ENCODE peak calls at places on chromosomes 13 and 19, in nine cellular contexts. One of them, this sample, is unnamed.

GRCh38 chr13:98344392-98344791 is 167.3 kb upstream of the RNF113B start:
- DNase-seq in right lobe of liver: no peak
- DNase-seq in A549: no peak
- DNase-seq in breast epithelium: no peak
- DNase-seq in heart left ventricle: no peak
- DNase-seq in stomach: no peak
- DNase-seq in GM12891: no peak
- DNase-seq in IMR-90: no peak
- DNase-seq in body of pancreas: no peak
- DNase-seq in this sample: no peak

GRCh38 chr13:107375701-107376350 is 807.9 kb upstream of the ARGLU1 start:
- DNase-seq in right lobe of liver: no peak
- DNase-seq in A549: no peak
- DNase-seq in breast epithelium: no peak
- DNase-seq in heart left ventricle: no peak
- DNase-seq in stomach: no peak
- DNase-seq in GM12891: no peak
- DNase-seq in IMR-90: no peak
- DNase-seq in body of pancreas: no peak
- DNase-seq in this sample: no peak

GRCh38 chr13:31067416-31068118 is 94.1 kb downstream of the HSPH1 start:
- DNase-seq in right lobe of liver: no peak
- DNase-seq in A549: peak; percentile 38
- DNase-seq in breast epithelium: no peak
- DNase-seq in heart left ventricle: no peak
- DNase-seq in stomach: no peak
- DNase-seq in GM12891: no peak
- DNase-seq in IMR-90: peak; percentile 78
- DNase-seq in body of pancreas: no peak
- DNase-seq in this sample: no peak

GRCh38 chr19:18781885-18782527 is 9.1 kb downstream of the COMP start:
- DNase-seq in right lobe of liver: no peak
- DNase-seq in A549: no peak
- DNase-seq in breast epithelium: no peak
- DNase-seq in heart left ventricle: no peak
- DNase-seq in stomach: no peak
- DNase-seq in GM12891: no peak
- DNase-seq in IMR-90: no peak
- DNase-seq in body of pancreas: no peak
- DNase-seq in this sample: no peak

GRCh38 chr19:30070970-30071632 is 129.1 kb downstream of the URI1 start:
- DNase-seq in right lobe of liver: peak; percentile 53
- DNase-seq in A549: no peak
- DNase-seq in breast epithelium: no peak
- DNase-seq in heart left ventricle: peak; percentile 47
- DNase-seq in stomach: no peak
- DNase-seq in GM12891: no peak
- DNase-seq in IMR-90: no peak
- DNase-seq in body of pancreas: no peak
- DNase-seq in this sample: no peak

GRCh38 chr13:48892311-48892710 is 83.4 kb upstream of the FNDC3A start:
- DNase-seq in right lobe of liver: no peak
- DNase-seq in A549: peak; percentile 69
- DNase-seq in breast epithelium: no peak
- DNase-seq in heart left ventricle: no peak
- DNase-seq in stomach: no peak
- DNase-seq in GM12891: no peak
- DNase-seq in IMR-90: peak; percentile 92
- DNase-seq in body of pancreas: no peak
- DNase-seq in this sample: no peak

GRCh38 chr19:38386300-38386967 is 1.4 kb downstream of the GGN start:
- DNase-seq in right lobe of liver: no peak
- DNase-seq in A549: no peak
- DNase-seq in breast epithelium: no peak
- DNase-seq in heart left ventricle: no peak
- DNase-seq in stomach: no peak
- DNase-seq in GM12891: no peak
- DNase-seq in IMR-90: no peak
- DNase-seq in body of pancreas: no peak
- DNase-seq in this sample: no peak

GRCh38 chr19:32581704-32582164 is 744 bp downstream of the PDCD5 start:
- DNase-seq in right lobe of liver: peak; percentile 59
- DNase-seq in A549: peak; percentile 54
- DNase-seq in breast epithelium: no peak
- DNase-seq in heart left ventricle: peak; percentile 44
- DNase-seq in stomach: no peak
- DNase-seq in GM12891: no peak
- DNase-seq in IMR-90: peak; percentile 66
- DNase-seq in body of pancreas: no peak
- DNase-seq in this sample: peak; percentile 48

GRCh38 chr13:20404488-20405222 is 121.0 kb downstream of the CRYL1 start:
- DNase-seq in right lobe of liver: no peak
- DNase-seq in A549: no peak
- DNase-seq in breast epithelium: no peak
- DNase-seq in heart left ventricle: no peak
- DNase-seq in stomach: peak; percentile 7
- DNase-seq in GM12891: no peak
- DNase-seq in IMR-90: no peak
- DNase-seq in body of pancreas: no peak
- DNase-seq in this sample: no peak

GRCh38 chr13:94917814-94918213 is 205.5 kb upstream of the SOX21 start:
- DNase-seq in right lobe of liver: no peak
- DNase-seq in A549: no peak
- DNase-seq in breast epithelium: no peak
- DNase-seq in heart left ventricle: no peak
- DNase-seq in stomach: no peak
- DNase-seq in GM12891: no peak
- DNase-seq in IMR-90: no peak
- DNase-seq in body of pancreas: no peak
- DNase-seq in this sample: no peak

GRCh38 chr13:41675306-41675705 is 218.0 kb downstream of the RGCC start:
- DNase-seq in right lobe of liver: no peak
- DNase-seq in A549: no peak
- DNase-seq in breast epithelium: no peak
- DNase-seq in heart left ventricle: no peak
- DNase-seq in stomach: no peak
- DNase-seq in GM12891: no peak
- DNase-seq in IMR-90: no peak
- DNase-seq in body of pancreas: no peak
- DNase-seq in this sample: no peak

GRCh38 chr13:110110783-110111182 is 196.2 kb downstream of the COL4A1 start:
- DNase-seq in right lobe of liver: no peak
- DNase-seq in A549: no peak
- DNase-seq in breast epithelium: no peak
- DNase-seq in heart left ventricle: no peak
- DNase-seq in stomach: no peak
- DNase-seq in GM12891: no peak
- DNase-seq in IMR-90: no peak
- DNase-seq in body of pancreas: no peak
- DNase-seq in this sample: no peak

GRCh38 chr13:110116072-110116487 is 190.9 kb downstream of the COL4A1 start:
- DNase-seq in right lobe of liver: peak; percentile 79
- DNase-seq in A549: peak; percentile 79
- DNase-seq in breast epithelium: no peak
- DNase-seq in heart left ventricle: peak; percentile 59
- DNase-seq in stomach: peak; percentile 75
- DNase-seq in GM12891: peak; percentile 46
- DNase-seq in IMR-90: peak; percentile 60
- DNase-seq in body of pancreas: peak; percentile 67
- DNase-seq in this sample: peak; percentile 45

GRCh38 chr13:110109910-110110309 is 197.0 kb downstream of the COL4A1 start:
- DNase-seq in right lobe of liver: no peak
- DNase-seq in A549: no peak
- DNase-seq in breast epithelium: no peak
- DNase-seq in heart left ventricle: peak; percentile 89
- DNase-seq in stomach: no peak
- DNase-seq in GM12891: no peak
- DNase-seq in IMR-90: peak; percentile 95
- DNase-seq in body of pancreas: peak; percentile 26
- DNase-seq in this sample: peak; percentile 95

GRCh38 chr13:110114351-110114750 is 192.6 kb downstream of the COL4A1 start:
- DNase-seq in right lobe of liver: no peak
- DNase-seq in A549: no peak
- DNase-seq in breast epithelium: no peak
- DNase-seq in heart left ventricle: no peak
- DNase-seq in stomach: no peak
- DNase-seq in GM12891: no peak
- DNase-seq in IMR-90: peak; percentile 73
- DNase-seq in body of pancreas: no peak
- DNase-seq in this sample: no peak

GRCh38 chr13:110113284-110113764 is 193.6 kb downstream of the COL4A1 start:
- DNase-seq in right lobe of liver: no peak
- DNase-seq in A549: peak; percentile 24
- DNase-seq in breast epithelium: no peak
- DNase-seq in heart left ventricle: no peak
- DNase-seq in stomach: no peak
- DNase-seq in GM12891: no peak
- DNase-seq in IMR-90: peak; percentile 80
- DNase-seq in body of pancreas: no peak
- DNase-seq in this sample: no peak
- TF ChIP-seq POLR2A in right lobe of liver: no peak
- TF ChIP-seq POLR2A in A549: no peak
- TF ChIP-seq POLR2A in breast epithelium: no peak
- TF ChIP-seq POLR2A in heart left ventricle: no peak
- TF ChIP-seq POLR2A in stomach: no peak
- TF ChIP-seq POLR2A in GM12891: no peak
- TF ChIP-seq POLR2A in IMR-90: no peak
- TF ChIP-seq POLR2A in body of pancreas: no peak
- TF ChIP-seq POLR2A in this sample: no peak

DNA sequence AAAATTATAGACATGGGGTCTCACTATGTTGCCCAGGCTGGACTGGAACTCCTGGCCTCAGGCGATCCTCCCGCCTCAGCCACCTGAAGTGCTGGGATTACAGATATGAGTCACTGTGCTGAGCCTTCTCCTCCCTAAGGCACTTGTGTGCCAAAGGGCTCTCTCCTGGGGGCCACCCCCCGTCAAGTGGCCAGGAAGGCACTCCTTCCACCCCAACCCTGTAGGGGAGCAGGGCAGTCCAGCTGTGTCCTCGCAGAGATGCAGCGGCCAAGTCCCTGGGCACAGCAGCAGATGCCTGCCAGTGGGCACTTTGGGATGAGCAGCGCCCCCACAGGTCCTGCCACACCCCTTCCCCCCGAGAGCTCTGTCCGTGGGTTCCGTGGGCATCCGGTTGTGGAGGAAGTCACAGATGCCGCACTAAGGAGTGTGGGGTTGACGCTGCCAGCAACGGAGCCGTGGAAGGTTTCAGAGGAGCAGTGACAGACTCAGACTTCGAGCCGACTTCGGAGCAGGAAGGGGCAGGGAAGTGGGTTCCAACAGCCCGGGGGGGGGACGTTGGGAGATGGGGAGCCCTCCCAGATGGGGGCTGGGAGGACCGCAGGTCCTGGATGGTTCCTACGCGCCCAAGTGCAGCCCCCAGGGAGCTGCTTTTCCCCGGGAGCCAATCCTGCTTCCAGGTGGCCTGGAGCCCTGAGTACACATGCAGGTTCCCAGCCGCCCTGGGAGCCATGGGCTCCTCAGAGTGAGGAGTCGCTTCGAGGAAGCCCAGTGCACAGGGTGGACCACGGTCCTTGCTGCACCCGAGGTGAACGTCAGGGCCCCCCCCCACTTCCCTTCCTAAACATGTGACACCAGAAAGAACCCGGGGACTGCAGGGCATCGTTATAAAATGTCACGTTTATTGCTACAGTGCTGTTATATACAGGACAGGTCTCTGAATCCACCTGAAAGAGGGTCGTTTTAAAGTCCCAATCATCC is 3.4 kb upstream of the UQCR11 start:
- DNase-seq in right lobe of liver: no peak
- DNase-seq in A549: no peak
- DNase-seq in breast epithelium: no peak
- DNase-seq in heart left ventricle: no peak
- DNase-seq in stomach: no peak
- DNase-seq in GM12891: no peak
- DNase-seq in IMR-90: no peak
- DNase-seq in body of pancreas: no peak
- DNase-seq in this sample: no peak
- TF ChIP-seq POLR2A in right lobe of liver: no peak
- TF ChIP-seq POLR2A in A549: no peak
- TF ChIP-seq POLR2A in breast epithelium: no peak
- TF ChIP-seq POLR2A in heart left ventricle: no peak
- TF ChIP-seq POLR2A in stomach: no peak
- TF ChIP-seq POLR2A in GM12891: no peak
- TF ChIP-seq POLR2A in IMR-90: no peak
- TF ChIP-seq POLR2A in body of pancreas: no peak
- TF ChIP-seq POLR2A in this sample: no peak

DNA sequence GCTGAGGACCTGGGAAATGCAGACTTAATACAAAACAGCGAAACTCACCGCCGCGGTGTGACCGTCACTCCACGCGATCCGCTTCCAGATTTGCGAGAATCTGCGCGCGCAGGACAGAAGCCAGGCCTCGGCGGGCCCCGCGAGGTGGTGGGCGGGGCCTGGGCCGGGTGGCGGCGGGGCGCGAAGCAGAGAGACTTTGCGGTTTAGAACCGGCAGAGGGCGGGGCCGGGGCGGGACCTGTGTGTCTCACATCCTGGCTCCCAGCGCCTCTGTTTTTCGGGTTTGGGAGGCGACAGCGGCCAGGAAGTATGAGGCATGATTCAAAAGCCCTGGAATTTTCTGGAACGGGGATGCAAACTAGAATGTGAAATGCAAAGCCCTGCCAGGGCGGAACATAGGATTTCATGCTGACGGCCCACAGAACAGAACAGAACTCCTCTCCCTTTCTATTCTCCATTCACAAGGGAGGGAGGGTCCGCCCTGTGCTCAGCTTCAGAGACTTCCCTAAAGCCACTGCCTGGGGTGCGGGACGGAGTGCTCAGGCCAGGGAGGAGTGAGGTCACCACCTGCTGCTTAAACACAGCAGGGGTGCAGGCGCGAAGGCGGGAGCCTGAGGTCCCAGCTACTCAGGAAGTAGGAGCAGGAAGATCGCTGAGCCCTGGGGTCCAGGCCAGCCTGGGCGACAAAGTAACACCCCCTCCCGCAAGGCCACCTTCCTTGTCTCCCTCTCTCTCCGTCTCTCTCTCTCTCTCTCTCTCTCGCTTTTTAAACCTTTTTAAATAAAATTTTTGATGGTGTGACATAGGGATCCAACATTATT is 44.2 kb downstream of the ZNF611 start:
- DNase-seq in right lobe of liver: peak; percentile 92
- DNase-seq in A549: no peak
- DNase-seq in breast epithelium: peak; percentile 94
- DNase-seq in heart left ventricle: peak; percentile 98
- DNase-seq in stomach: peak; percentile 93
- DNase-seq in GM12891: peak; percentile 79
- DNase-seq in IMR-90: peak; percentile 93
- DNase-seq in body of pancreas: peak; percentile 92
- DNase-seq in this sample: peak; percentile 93
- TF ChIP-seq POLR2A in right lobe of liver: peak; percentile 14
- TF ChIP-seq POLR2A in A549: no peak
- TF ChIP-seq POLR2A in breast epithelium: peak; percentile 41
- TF ChIP-seq POLR2A in heart left ventricle: peak; percentile 88
- TF ChIP-seq POLR2A in stomach: no peak
- TF ChIP-seq POLR2A in GM12891: no peak
- TF ChIP-seq POLR2A in IMR-90: peak; percentile 64
- TF ChIP-seq POLR2A in body of pancreas: no peak
- TF ChIP-seq POLR2A in this sample: peak; percentile 27

DNA sequence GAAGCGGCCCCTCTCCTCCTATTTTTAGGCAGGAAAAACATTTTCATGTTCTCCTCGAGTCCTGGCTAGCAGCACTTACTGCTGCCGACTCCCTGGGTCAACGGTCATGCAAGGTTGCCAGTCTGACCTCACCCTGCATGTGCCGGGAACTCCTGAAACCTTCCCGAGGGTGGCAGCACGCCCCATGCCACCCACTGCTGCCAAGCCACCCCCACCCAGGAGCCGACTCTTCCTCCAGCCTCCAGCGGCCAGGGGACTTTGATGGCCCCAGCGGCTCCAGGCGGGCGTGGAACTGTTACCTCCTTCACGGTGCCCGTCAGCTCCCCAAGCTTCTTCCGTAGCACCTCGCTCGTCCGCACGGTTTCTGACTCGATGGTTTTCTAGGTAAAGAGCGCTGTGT is 8.7 kb downstream of the TIMM44 start:
- DNase-seq in right lobe of liver: peak; percentile 64
- DNase-seq in A549: no peak
- DNase-seq in breast epithelium: no peak
- DNase-seq in heart left ventricle: peak; percentile 17
- DNase-seq in stomach: no peak
- DNase-seq in GM12891: no peak
- DNase-seq in IMR-90: no peak
- DNase-seq in body of pancreas: no peak
- DNase-seq in this sample: no peak
- TF ChIP-seq POLR2A in right lobe of liver: no peak
- TF ChIP-seq POLR2A in A549: no peak
- TF ChIP-seq POLR2A in breast epithelium: no peak
- TF ChIP-seq POLR2A in heart left ventricle: no peak
- TF ChIP-seq POLR2A in stomach: no peak
- TF ChIP-seq POLR2A in GM12891: no peak
- TF ChIP-seq POLR2A in IMR-90: no peak
- TF ChIP-seq POLR2A in body of pancreas: no peak
- TF ChIP-seq POLR2A in this sample: no peak

This sample was measured in adrenal gland.